ENCODE peak calls at places on chromosomes 12 and 14, in six cellular contexts. One of them, this sample, is unnamed.

GRCh38 chr12:121802843-121803698 is 738 bp upstream of the SETD1B start:
- DNase-seq in activated naive CD8-positive, alpha-beta T cell treated with anti-CD3 and anti-CD28 coated beads, Interleukin-2, amount 50 U/mL, for 16 hours: peak
- DNase-seq in GM10248: peak
- DNase-seq in activated CD8-positive, alpha-beta T cell treated with anti-CD3 and anti-CD28 coated beads, Interleukin-2, amount 10 ng/mL, durations not matched to agents 7 days and 5 days: peak
- DNase-seq in M059J: peak
- DNase-seq in stimulated activated CD4-positive, alpha-beta T cell treated with anti-CD3 and anti-CD28 coated beads, Interleukin-15, amount 100 ng/mL, for 1 hour: peak
- DNase-seq in this sample: peak

GRCh38 chr14:91059576-91060471 is 617 bp downstream of the RPS6KA5 start:
- DNase-seq in activated naive CD8-positive, alpha-beta T cell treated with anti-CD3 and anti-CD28 coated beads, Interleukin-2, amount 50 U/mL, for 16 hours: peak
- DNase-seq in GM10248: peak
- DNase-seq in activated CD8-positive, alpha-beta T cell treated with anti-CD3 and anti-CD28 coated beads, Interleukin-2, amount 10 ng/mL, durations not matched to agents 7 days and 5 days: peak
- DNase-seq in M059J: peak
- DNase-seq in stimulated activated CD4-positive, alpha-beta T cell treated with anti-CD3 and anti-CD28 coated beads, Interleukin-15, amount 100 ng/mL, for 1 hour: peak
- DNase-seq in this sample: peak

GRCh38 chr14:78835052-78835451 is 664.9 kb downstream of the NRXN3 start:
- DNase-seq in activated naive CD8-positive, alpha-beta T cell treated with anti-CD3 and anti-CD28 coated beads, Interleukin-2, amount 50 U/mL, for 16 hours: no peak
- DNase-seq in GM10248: no peak
- DNase-seq in activated CD8-positive, alpha-beta T cell treated with anti-CD3 and anti-CD28 coated beads, Interleukin-2, amount 10 ng/mL, durations not matched to agents 7 days and 5 days: no peak
- DNase-seq in M059J: no peak
- DNase-seq in stimulated activated CD4-positive, alpha-beta T cell treated with anti-CD3 and anti-CD28 coated beads, Interleukin-15, amount 100 ng/mL, for 1 hour: no peak
- DNase-seq in this sample: no peak

GRCh38 chr12:123010110-123010509 is 29.6 kb downstream of the ARL6IP4 start:
- DNase-seq in activated naive CD8-positive, alpha-beta T cell treated with anti-CD3 and anti-CD28 coated beads, Interleukin-2, amount 50 U/mL, for 16 hours: no peak
- DNase-seq in GM10248: no peak
- DNase-seq in activated CD8-positive, alpha-beta T cell treated with anti-CD3 and anti-CD28 coated beads, Interleukin-2, amount 10 ng/mL, durations not matched to agents 7 days and 5 days: no peak
- DNase-seq in M059J: no peak
- DNase-seq in stimulated activated CD4-positive, alpha-beta T cell treated with anti-CD3 and anti-CD28 coated beads, Interleukin-15, amount 100 ng/mL, for 1 hour: no peak
- DNase-seq in this sample: no peak

GRCh38 chr14:24385524-24385923 is 13.3 kb upstream of the NYNRIN start:
- DNase-seq in activated naive CD8-positive, alpha-beta T cell treated with anti-CD3 and anti-CD28 coated beads, Interleukin-2, amount 50 U/mL, for 16 hours: no peak
- DNase-seq in GM10248: no peak
- DNase-seq in activated CD8-positive, alpha-beta T cell treated with anti-CD3 and anti-CD28 coated beads, Interleukin-2, amount 10 ng/mL, durations not matched to agents 7 days and 5 days: no peak
- DNase-seq in M059J: no peak
- DNase-seq in stimulated activated CD4-positive, alpha-beta T cell treated with anti-CD3 and anti-CD28 coated beads, Interleukin-15, amount 100 ng/mL, for 1 hour: no peak
- DNase-seq in this sample: no peak

GRCh38 chr14:91387135-91387849 is 30.3 kb downstream of the CCDC88C start:
- DNase-seq in activated naive CD8-positive, alpha-beta T cell treated with anti-CD3 and anti-CD28 coated beads, Interleukin-2, amount 50 U/mL, for 16 hours: no peak
- DNase-seq in GM10248: no peak
- DNase-seq in activated CD8-positive, alpha-beta T cell treated with anti-CD3 and anti-CD28 coated beads, Interleukin-2, amount 10 ng/mL, durations not matched to agents 7 days and 5 days: no peak
- DNase-seq in M059J: peak
- DNase-seq in stimulated activated CD4-positive, alpha-beta T cell treated with anti-CD3 and anti-CD28 coated beads, Interleukin-15, amount 100 ng/mL, for 1 hour: no peak
- DNase-seq in this sample: no peak

GRCh38 chr12:121626853-121627623 is 708 bp downstream of the ORAI1 start:
- DNase-seq in activated naive CD8-positive, alpha-beta T cell treated with anti-CD3 and anti-CD28 coated beads, Interleukin-2, amount 50 U/mL, for 16 hours: peak
- DNase-seq in GM10248: peak
- DNase-seq in activated CD8-positive, alpha-beta T cell treated with anti-CD3 and anti-CD28 coated beads, Interleukin-2, amount 10 ng/mL, durations not matched to agents 7 days and 5 days: peak
- DNase-seq in M059J: peak
- DNase-seq in stimulated activated CD4-positive, alpha-beta T cell treated with anti-CD3 and anti-CD28 coated beads, Interleukin-15, amount 100 ng/mL, for 1 hour: peak
- DNase-seq in this sample: peak

GRCh38 chr12:120094485-120094884 is 22.1 kb downstream of the RAB35 start:
- DNase-seq in activated naive CD8-positive, alpha-beta T cell treated with anti-CD3 and anti-CD28 coated beads, Interleukin-2, amount 50 U/mL, for 16 hours: no peak
- DNase-seq in GM10248: no peak
- DNase-seq in activated CD8-positive, alpha-beta T cell treated with anti-CD3 and anti-CD28 coated beads, Interleukin-2, amount 10 ng/mL, durations not matched to agents 7 days and 5 days: no peak
- DNase-seq in M059J: no peak
- DNase-seq in stimulated activated CD4-positive, alpha-beta T cell treated with anti-CD3 and anti-CD28 coated beads, Interleukin-15, amount 100 ng/mL, for 1 hour: no peak
- DNase-seq in this sample: no peak

GRCh38 chr12:48965447-48965846 is 6.1 kb downstream of the WNT10B start:
- DNase-seq in activated naive CD8-positive, alpha-beta T cell treated with anti-CD3 and anti-CD28 coated beads, Interleukin-2, amount 50 U/mL, for 16 hours: no peak
- DNase-seq in GM10248: no peak
- DNase-seq in activated CD8-positive, alpha-beta T cell treated with anti-CD3 and anti-CD28 coated beads, Interleukin-2, amount 10 ng/mL, durations not matched to agents 7 days and 5 days: no peak
- DNase-seq in M059J: peak
- DNase-seq in stimulated activated CD4-positive, alpha-beta T cell treated with anti-CD3 and anti-CD28 coated beads, Interleukin-15, amount 100 ng/mL, for 1 hour: no peak
- DNase-seq in this sample: no peak